ENCODE peak calls at places on chromosomes 12 and 14, in ten cellular contexts. One of them, this sample, is unnamed.

GRCh38 chr12:56081393-56082347 is 1.7 kb downstream of the ERBB3 start:
- DNase-seq in colonic mucosa: peak; percentile 90
- DNase-seq in nephron progenitor cell: no peak
- DNase-seq in Peyer's patch: no peak
- DNase-seq in AG10803: no peak
- DNase-seq in fibroblast of lung: no peak
- DNase-seq in suprapubic skin: no peak
- DNase-seq in LNCaP clone FGC: no peak
- DNase-seq in endothelial cell: no peak
- DNase-seq in right lobe of liver: peak; percentile 83
- DNase-seq in this sample: no peak

GRCh38 chr12:21111733-21112132 is 19.3 kb upstream of the SLCO1B1 start:
- DNase-seq in colonic mucosa: no peak
- DNase-seq in nephron progenitor cell: no peak
- DNase-seq in Peyer's patch: no peak
- DNase-seq in AG10803: no peak
- DNase-seq in fibroblast of lung: no peak
- DNase-seq in suprapubic skin: no peak
- DNase-seq in LNCaP clone FGC: no peak
- DNase-seq in endothelial cell: no peak
- DNase-seq in right lobe of liver: no peak
- DNase-seq in this sample: no peak

GRCh38 chr12:122104844-122105243 is 26.3 kb downstream of the MLXIP start:
- DNase-seq in colonic mucosa: no peak
- DNase-seq in nephron progenitor cell: no peak
- DNase-seq in Peyer's patch: no peak
- DNase-seq in AG10803: no peak
- DNase-seq in fibroblast of lung: no peak
- DNase-seq in suprapubic skin: peak; percentile 42
- DNase-seq in LNCaP clone FGC: no peak
- DNase-seq in endothelial cell: no peak
- DNase-seq in right lobe of liver: no peak
- DNase-seq in this sample: no peak

GRCh38 chr14:37587881-37588666 is 7.0 kb downstream of the FOXA1 start:
- DNase-seq in colonic mucosa: no peak
- DNase-seq in nephron progenitor cell: peak; percentile 58
- DNase-seq in Peyer's patch: no peak
- DNase-seq in AG10803: no peak
- DNase-seq in fibroblast of lung: no peak
- DNase-seq in suprapubic skin: no peak
- DNase-seq in LNCaP clone FGC: no peak
- DNase-seq in endothelial cell: peak; percentile 61
- DNase-seq in right lobe of liver: no peak
- DNase-seq in this sample: no peak

GRCh38 chr14:102690509-102691286 is 86.6 kb upstream of the TRAF3 start:
- DNase-seq in colonic mucosa: no peak
- DNase-seq in nephron progenitor cell: no peak
- DNase-seq in Peyer's patch: no peak
- DNase-seq in AG10803: no peak
- DNase-seq in fibroblast of lung: no peak
- DNase-seq in suprapubic skin: no peak
- DNase-seq in LNCaP clone FGC: no peak
- DNase-seq in endothelial cell: no peak
- DNase-seq in right lobe of liver: no peak
- DNase-seq in this sample: no peak

GRCh38 chr12:115097406-115097805 is 413.4 kb upstream of the TBX3 start:
- DNase-seq in colonic mucosa: no peak
- DNase-seq in nephron progenitor cell: no peak
- DNase-seq in Peyer's patch: no peak
- DNase-seq in AG10803: peak; percentile 57
- DNase-seq in fibroblast of lung: no peak
- DNase-seq in suprapubic skin: no peak
- DNase-seq in LNCaP clone FGC: no peak
- DNase-seq in endothelial cell: no peak
- DNase-seq in right lobe of liver: no peak
- DNase-seq in this sample: no peak

GRCh38 chr12:6235499-6235898 is 35.3 kb downstream of the CD9 start:
- DNase-seq in colonic mucosa: peak; percentile 89
- DNase-seq in nephron progenitor cell: peak; percentile 35
- DNase-seq in Peyer's patch: no peak
- DNase-seq in AG10803: no peak
- DNase-seq in fibroblast of lung: no peak
- DNase-seq in suprapubic skin: no peak
- DNase-seq in LNCaP clone FGC: peak; percentile 99
- DNase-seq in endothelial cell: no peak
- DNase-seq in right lobe of liver: no peak
- DNase-seq in this sample: no peak

GRCh38 chr12:112916270-112916669 is 9.5 kb downstream of the OAS1 start:
- DNase-seq in colonic mucosa: peak; percentile 60
- DNase-seq in nephron progenitor cell: no peak
- DNase-seq in Peyer's patch: no peak
- DNase-seq in AG10803: no peak
- DNase-seq in fibroblast of lung: peak; percentile 30
- DNase-seq in suprapubic skin: no peak
- DNase-seq in LNCaP clone FGC: peak; percentile 85
- DNase-seq in endothelial cell: no peak
- DNase-seq in right lobe of liver: peak; percentile 55
- DNase-seq in this sample: no peak

GRCh38 chr12:132488127-132489077 is 1.5 kb upstream of the FBRSL1 start:
- DNase-seq in colonic mucosa: peak; percentile 66
- DNase-seq in nephron progenitor cell: no peak
- DNase-seq in Peyer's patch: peak; percentile 59
- DNase-seq in AG10803: no peak
- DNase-seq in fibroblast of lung: no peak
- DNase-seq in suprapubic skin: no peak
- DNase-seq in LNCaP clone FGC: no peak
- DNase-seq in endothelial cell: no peak
- DNase-seq in right lobe of liver: peak; percentile 53
- DNase-seq in this sample: no peak

GRCh38 chr14:101546706-101547105 is 14.6 kb upstream of the DIO3 start:
- DNase-seq in colonic mucosa: no peak
- DNase-seq in nephron progenitor cell: no peak
- DNase-seq in Peyer's patch: no peak
- DNase-seq in AG10803: no peak
- DNase-seq in fibroblast of lung: no peak
- DNase-seq in suprapubic skin: no peak
- DNase-seq in LNCaP clone FGC: no peak
- DNase-seq in endothelial cell: no peak
- DNase-seq in right lobe of liver: no peak
- DNase-seq in this sample: no peak

GRCh38 chr14:101549154-101549553 is 12.1 kb upstream of the DIO3 start:
- DNase-seq in colonic mucosa: no peak
- DNase-seq in nephron progenitor cell: no peak
- DNase-seq in Peyer's patch: no peak
- DNase-seq in AG10803: no peak
- DNase-seq in fibroblast of lung: no peak
- DNase-seq in suprapubic skin: no peak
- DNase-seq in LNCaP clone FGC: no peak
- DNase-seq in endothelial cell: no peak
- DNase-seq in right lobe of liver: no peak
- DNase-seq in this sample: no peak

GRCh38 chr14:101544550-101544949 is 16.7 kb upstream of the DIO3 start:
- DNase-seq in colonic mucosa: no peak
- DNase-seq in nephron progenitor cell: no peak
- DNase-seq in Peyer's patch: no peak
- DNase-seq in AG10803: no peak
- DNase-seq in fibroblast of lung: no peak
- DNase-seq in suprapubic skin: no peak
- DNase-seq in LNCaP clone FGC: no peak
- DNase-seq in endothelial cell: no peak
- DNase-seq in right lobe of liver: no peak
- DNase-seq in this sample: no peak

GRCh38 chr14:101547107-101547738 is 14.1 kb upstream of the DIO3 start:
- DNase-seq in colonic mucosa: no peak
- DNase-seq in nephron progenitor cell: no peak
- DNase-seq in Peyer's patch: no peak
- DNase-seq in AG10803: no peak
- DNase-seq in fibroblast of lung: no peak
- DNase-seq in suprapubic skin: no peak
- DNase-seq in LNCaP clone FGC: no peak
- DNase-seq in endothelial cell: no peak
- DNase-seq in right lobe of liver: no peak
- DNase-seq in this sample: no peak

GRCh38 chr14:101547961-101548669 is 13.2 kb upstream of the DIO3 start:
- DNase-seq in colonic mucosa: no peak
- DNase-seq in nephron progenitor cell: no peak
- DNase-seq in Peyer's patch: no peak
- DNase-seq in AG10803: no peak
- DNase-seq in fibroblast of lung: no peak
- DNase-seq in suprapubic skin: no peak
- DNase-seq in LNCaP clone FGC: no peak
- DNase-seq in endothelial cell: no peak
- DNase-seq in right lobe of liver: no peak
- DNase-seq in this sample: no peak
- TF ChIP-seq CTCF in colonic mucosa: no peak
- TF ChIP-seq CTCF in nephron progenitor cell: no peak
- TF ChIP-seq CTCF in Peyer's patch: no peak
- TF ChIP-seq CTCF in AG10803: no peak
- TF ChIP-seq CTCF in fibroblast of lung: no peak
- TF ChIP-seq CTCF in suprapubic skin: no peak
- TF ChIP-seq CTCF in LNCaP clone FGC: no peak
- TF ChIP-seq CTCF in endothelial cell: no peak
- TF ChIP-seq CTCF in right lobe of liver: no peak
- TF ChIP-seq CTCF in this sample: no peak

DNA sequence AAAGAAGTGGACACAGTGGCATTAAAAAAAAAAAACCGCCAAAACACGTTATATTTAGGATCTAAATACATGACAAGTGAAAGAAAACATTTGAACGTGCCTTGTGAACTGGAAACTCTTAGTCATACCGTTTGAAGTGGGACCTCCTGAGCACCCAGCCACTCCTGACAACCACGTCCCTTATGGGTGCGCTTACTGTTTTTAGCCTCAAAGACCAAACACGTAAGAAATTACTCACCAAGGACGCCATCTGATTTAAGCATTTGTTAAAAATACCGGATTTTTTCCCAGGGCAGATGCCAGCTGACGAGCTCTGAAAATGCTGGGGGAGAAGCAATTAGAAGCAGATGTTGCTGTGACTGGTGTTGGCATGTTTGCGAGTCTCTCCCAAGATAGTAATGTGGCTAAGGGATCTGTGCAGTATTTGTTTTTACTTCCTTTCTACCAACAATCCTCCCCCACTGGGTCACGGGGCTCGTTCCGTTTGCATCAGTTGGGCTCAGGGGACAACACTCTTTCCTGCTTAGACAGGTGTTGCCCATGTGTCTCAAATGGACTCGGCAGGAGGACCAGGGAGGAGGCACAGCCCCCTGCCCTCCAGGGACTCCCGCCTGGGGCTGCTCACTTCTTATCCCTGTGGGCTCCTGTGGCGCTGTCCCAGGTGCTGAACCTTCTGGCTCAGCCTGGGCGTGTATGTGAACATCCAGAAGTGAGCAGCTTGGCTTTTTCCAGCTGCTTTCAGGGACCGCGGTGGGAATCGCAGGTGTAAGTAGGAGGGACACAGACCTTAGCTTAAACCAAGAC is 101.0 kb downstream of the BEGAIN start:
- DNase-seq in colonic mucosa: peak; percentile 62
- DNase-seq in nephron progenitor cell: peak; percentile 98
- DNase-seq in Peyer's patch: no peak
- DNase-seq in AG10803: peak; percentile 97
- DNase-seq in fibroblast of lung: peak; percentile 64
- DNase-seq in suprapubic skin: no peak
- DNase-seq in LNCaP clone FGC: peak; percentile 11
- DNase-seq in endothelial cell: peak; percentile 87
- DNase-seq in right lobe of liver: peak; percentile 71
- DNase-seq in this sample: peak; percentile 77
- TF ChIP-seq CTCF in colonic mucosa: no peak
- TF ChIP-seq CTCF in nephron progenitor cell: no peak
- TF ChIP-seq CTCF in Peyer's patch: no peak
- TF ChIP-seq CTCF in AG10803: no peak
- TF ChIP-seq CTCF in fibroblast of lung: no peak
- TF ChIP-seq CTCF in suprapubic skin: no peak
- TF ChIP-seq CTCF in LNCaP clone FGC: no peak
- TF ChIP-seq CTCF in endothelial cell: no peak
- TF ChIP-seq CTCF in right lobe of liver: no peak
- TF ChIP-seq CTCF in this sample: no peak

DNA sequence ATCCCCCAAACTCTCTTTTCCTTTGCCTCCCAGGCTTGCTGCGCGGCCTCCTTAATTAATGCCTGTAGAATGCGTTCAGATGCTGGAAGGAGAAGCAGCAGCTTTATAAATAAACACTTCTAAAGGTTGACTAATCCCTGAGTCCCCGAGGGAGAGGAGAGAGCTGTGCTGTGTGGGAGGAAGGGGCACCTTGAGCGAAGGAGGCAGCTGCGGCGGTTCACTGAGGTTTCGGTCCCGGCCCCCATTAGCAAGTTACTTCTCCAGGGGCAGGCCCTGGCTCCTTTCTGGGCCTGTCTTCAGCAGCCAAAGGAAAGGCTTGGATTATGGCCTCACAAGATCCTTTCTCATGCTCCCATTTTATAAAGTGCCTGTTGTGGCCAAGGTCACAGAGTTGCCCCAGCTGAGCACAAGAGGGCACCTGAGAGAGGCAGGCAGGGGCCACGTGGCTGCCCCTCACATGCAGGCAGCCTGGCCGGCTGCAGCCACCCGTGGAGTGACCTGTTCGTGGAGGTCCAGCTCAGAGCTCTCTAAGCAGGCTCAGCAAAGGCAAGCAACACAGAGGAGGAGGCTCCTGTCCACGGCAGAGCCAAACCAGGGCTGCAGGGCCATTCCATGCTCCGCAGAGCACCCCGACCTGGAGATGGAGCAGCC is 15.0 kb upstream of the CACNA2D4 start:
- DNase-seq in colonic mucosa: peak; percentile 16
- DNase-seq in nephron progenitor cell: peak; percentile 37
- DNase-seq in Peyer's patch: peak; percentile 36
- DNase-seq in AG10803: no peak
- DNase-seq in fibroblast of lung: peak; percentile 54
- DNase-seq in suprapubic skin: no peak
- DNase-seq in LNCaP clone FGC: no peak
- DNase-seq in endothelial cell: no peak
- DNase-seq in right lobe of liver: no peak
- DNase-seq in this sample: peak; percentile 76
- TF ChIP-seq CTCF in colonic mucosa: no peak
- TF ChIP-seq CTCF in nephron progenitor cell: no peak
- TF ChIP-seq CTCF in Peyer's patch: no peak
- TF ChIP-seq CTCF in AG10803: no peak
- TF ChIP-seq CTCF in fibroblast of lung: no peak
- TF ChIP-seq CTCF in suprapubic skin: no peak
- TF ChIP-seq CTCF in LNCaP clone FGC: no peak
- TF ChIP-seq CTCF in endothelial cell: no peak
- TF ChIP-seq CTCF in right lobe of liver: no peak
- TF ChIP-seq CTCF in this sample: no peak

GRCh38 chr14:71225108-71225507 is 317.8 kb downstream of the PCNX1 start:
- DNase-seq in colonic mucosa: no peak
- DNase-seq in nephron progenitor cell: no peak
- DNase-seq in Peyer's patch: no peak
- DNase-seq in AG10803: peak; percentile 51
- DNase-seq in fibroblast of lung: no peak
- DNase-seq in suprapubic skin: no peak
- DNase-seq in LNCaP clone FGC: no peak
- DNase-seq in endothelial cell: no peak
- DNase-seq in right lobe of liver: no peak
- DNase-seq in this sample: no peak

GRCh38 chr14:71220462-71220861 is 313.2 kb downstream of the PCNX1 start:
- DNase-seq in colonic mucosa: no peak
- DNase-seq in nephron progenitor cell: no peak
- DNase-seq in Peyer's patch: no peak
- DNase-seq in AG10803: no peak
- DNase-seq in fibroblast of lung: no peak
- DNase-seq in suprapubic skin: no peak
- DNase-seq in LNCaP clone FGC: no peak
- DNase-seq in endothelial cell: no peak
- DNase-seq in right lobe of liver: no peak
- DNase-seq in this sample: no peak

GRCh38 chr14:71221119-71221518 is 313.9 kb downstream of the PCNX1 start:
- DNase-seq in colonic mucosa: no peak
- DNase-seq in nephron progenitor cell: no peak
- DNase-seq in Peyer's patch: no peak
- DNase-seq in AG10803: no peak
- DNase-seq in fibroblast of lung: no peak
- DNase-seq in suprapubic skin: no peak
- DNase-seq in LNCaP clone FGC: no peak
- DNase-seq in endothelial cell: no peak
- DNase-seq in right lobe of liver: no peak
- DNase-seq in this sample: no peak
- TF ChIP-seq CTCF in colonic mucosa: no peak
- TF ChIP-seq CTCF in nephron progenitor cell: no peak
- TF ChIP-seq CTCF in Peyer's patch: no peak
- TF ChIP-seq CTCF in AG10803: no peak
- TF ChIP-seq CTCF in fibroblast of lung: no peak
- TF ChIP-seq CTCF in suprapubic skin: no peak
- TF ChIP-seq CTCF in LNCaP clone FGC: no peak
- TF ChIP-seq CTCF in endothelial cell: no peak
- TF ChIP-seq CTCF in right lobe of liver: no peak
- TF ChIP-seq CTCF in this sample: no peak